ENCODE peak calls at places on chromosomes 2 and 18, in five cellular contexts. M is neural progenitor cell, P is SK-N-SH, X is endothelial cell of umbilical vein, J is endodermal cell. N is an unnamed sample.

GRCh38 chr18:48167901-48168300 is 237.4 kb upstream of the SMAD2 start:
- DNase-seq in M (peak; percentile 21), J (no peak), P (no peak), X (no peak), N (peak; percentile 92)

GRCh38 chr18:40152859-40153258 is 1802.2 kb upstream of the PIK3C3 start:
- DNase-seq in X (no peak), M (no peak), P (no peak), J (no peak), N (no peak)

GRCh38 chr2:2075866-2076265 is 255.2 kb downstream of the MYT1L start:
- DNase-seq in J (no peak), M (no peak), P (no peak), X (no peak), N (no peak)

GRCh38 chr2:175048275-175048674 is 43.1 kb upstream of the CHN1 start:
- DNase-seq in P (no peak), M (no peak), X (no peak), J (no peak), N (no peak)

GRCh38 chr2:17593841-17594482 is 53.5 kb downstream of the VSNL1 start:
- DNase-seq in J (no peak), P (no peak), X (peak; percentile 17), M (no peak), N (no peak)

GRCh38 chr2:36338827-36339145 is 16.8 kb upstream of the CRIM1 start:
- DNase-seq in J (no peak), X (no peak), M (no peak), P (no peak), N (no peak)

GRCh38 chr2:68031546-68032160 is 31.2 kb downstream of the C1D start:
- DNase-seq in X (peak; percentile 79), M (peak; percentile 65), P (peak; percentile 48), J (no peak), N (no peak)

GRCh38 chr2:174981336-174981735 is 23.8 kb downstream of the CHN1 start:
- DNase-seq in M (no peak), P (no peak), X (no peak), J (no peak), N (no peak)

GRCh38 chr2:73071452-73072399 is at the start of gene SFXN5:
- DNase-seq in M (peak; percentile 96), J (peak; percentile 98), X (peak; percentile 94), P (peak; percentile 91), N (peak; percentile 96)

GRCh38 chr18:45231606-45232005 is 383.7 kb upstream of the SLC14A2 start:
- DNase-seq in J (no peak), M (no peak), P (no peak), X (no peak), N (no peak)

GRCh38 chr2:133635115-133635514 is 66.9 kb upstream of the NCKAP5 start:
- DNase-seq in P (no peak), X (no peak), M (no peak), J (no peak), N (no peak)

GRCh38 chr2:168350380-168350779 is 103.0 kb upstream of the STK39 start:
- DNase-seq in X (peak; percentile 33), P (no peak), M (no peak), J (no peak), N (peak; percentile 51)

GRCh38 chr18:61127714-61128485 is 205.3 kb upstream of the CDH20 start:
- DNase-seq in X (no peak), M (no peak), J (peak; percentile 62), P (no peak), N (no peak)

GRCh38 chr18:63240541-63241316 is 78.8 kb downstream of the BCL2 start:
- DNase-seq in P (no peak), M (no peak), J (no peak), X (no peak), N (no peak)

GRCh38 chr2:45119038-45119437 is 109.8 kb upstream of the SIX2 start:
- DNase-seq in P (no peak), X (no peak), M (no peak), J (no peak), N (no peak)

GRCh38 chr2:196809260-196809659 is at the start of gene C2orf66:
- DNase-seq in X (no peak), M (no peak), J (no peak), P (no peak), N (no peak)

GRCh38 chr2:196804381-196804780 is 4.8 kb downstream of the C2orf66 start:
- DNase-seq in P (no peak), M (no peak), X (no peak), J (no peak), N (no peak)

GRCh38 chr2:196808281-196808680 is 874 bp downstream of the C2orf66 start:
- DNase-seq in M (no peak), J (peak; percentile 51), X (peak; percentile 45), P (peak; percentile 7), N (no peak)
- TF ChIP-seq CTCF in M (peak; percentile 23), J (peak; percentile 54), X (no peak), P (no peak), N (no peak)

GRCh38 chr2:13550832-13551231 is 834.1 kb downstream of the TRIB2 start:
- DNase-seq in J (no peak), M (no peak), P (no peak), X (no peak), N (no peak)

GRCh38 chr2:13546131-13546530 is 829.4 kb downstream of the TRIB2 start:
- DNase-seq in X (no peak), P (no peak), J (no peak), M (no peak), N (no peak)

GRCh38 chr2:13545320-13545719 is 828.6 kb downstream of the TRIB2 start:
- DNase-seq in M (no peak), X (no peak), P (no peak), J (no peak), N (no peak)

DNA sequence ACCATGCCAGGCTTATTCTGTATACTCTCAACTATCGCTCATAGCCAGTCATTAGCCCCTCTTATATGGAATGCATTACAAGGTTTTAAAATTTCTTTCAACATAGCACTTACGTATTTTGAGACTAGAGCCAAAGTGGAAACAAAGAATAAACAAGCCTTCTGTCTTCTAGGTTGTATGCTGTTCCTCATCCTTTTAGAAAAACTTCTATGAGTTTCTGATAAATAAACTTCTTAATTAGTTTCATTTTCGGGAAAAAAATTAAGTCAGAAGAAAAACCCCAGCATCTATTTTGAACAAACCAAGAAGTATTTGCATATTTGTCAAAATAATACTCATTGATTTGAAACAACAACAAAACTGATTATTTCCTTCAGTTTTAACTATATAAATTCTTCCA is 833.5 kb downstream of the TRIB2 start:
- DNase-seq in X (no peak), P (no peak), J (no peak), M (no peak), N (no peak)
- H3K27ac ChIP-seq in X (no peak overlapping the region), P (no peak overlapping the region), J (no peak overlapping the region), M (no peak overlapping the region), N (no peak overlapping the region)

DNA sequence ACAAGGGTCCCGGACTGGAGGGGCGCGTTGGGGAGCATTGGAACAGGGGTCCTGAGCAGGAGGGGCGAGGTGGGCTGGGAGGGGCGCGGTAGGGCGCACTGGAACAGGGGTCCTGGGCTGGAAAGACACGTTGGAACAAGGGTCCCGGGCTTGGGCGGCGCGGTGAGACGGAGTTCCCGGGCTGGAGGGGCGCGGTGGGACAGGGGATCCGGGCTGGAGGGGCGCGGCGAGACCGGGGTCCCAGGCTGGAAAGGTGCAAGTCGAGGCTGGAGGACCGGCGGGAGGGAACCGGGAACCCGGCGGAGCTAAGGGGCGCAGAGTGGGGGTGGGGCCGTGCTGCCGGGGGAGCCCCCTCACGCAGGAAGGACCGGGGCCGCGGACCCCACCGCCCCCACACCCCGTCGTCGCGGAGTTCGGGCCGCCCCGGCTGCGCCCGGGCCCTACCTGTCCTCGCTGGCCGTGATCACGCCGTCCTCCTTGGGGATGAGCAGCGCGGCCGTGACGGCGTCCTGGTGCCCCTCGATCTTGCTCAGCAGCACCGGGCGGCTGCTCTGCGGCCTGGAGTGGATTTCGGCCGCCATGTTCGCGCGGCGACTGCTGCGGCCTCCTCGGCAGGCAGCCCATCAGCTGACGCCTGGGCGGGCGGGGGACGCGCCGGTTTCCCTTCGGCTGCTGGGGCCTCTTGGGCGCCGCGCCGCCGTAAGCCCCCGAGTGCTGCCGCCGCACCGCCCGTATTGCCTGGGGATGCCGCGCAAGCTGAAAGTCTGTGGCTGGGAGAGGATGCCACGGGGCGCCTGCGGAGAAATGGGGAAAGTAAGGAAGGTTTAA is at the start of gene WDFY1:
- DNase-seq in P (peak; percentile 98), X (peak; percentile 87), J (peak; percentile 94), M (peak; percentile 95), N (peak; percentile 87)
- H3K9ac ChIP-seq in P (peak within 1 kb of the TSS; percentile 91), X (peak within 1 kb of the TSS; percentile 82), J (peak within 1 kb of the TSS; percentile 76), M (peak within 1 kb of the TSS; percentile 79), N (peak within 1 kb of the TSS; percentile 96)

GRCh38 chr2:65999790-66000189 is 435.1 kb upstream of the MEIS1 start:
- DNase-seq in P (no peak), M (no peak), X (no peak), J (no peak), N (no peak)
- TF ChIP-seq CTCF in P (peak; percentile 22), M (no peak), X (no peak), J (peak; percentile 36), N (no peak)

GRCh38 chr2:20180676-20181648 is 44.0 kb downstream of the SDC1 start:
- DNase-seq in X (no peak), J (no peak), M (no peak), P (no peak), N (no peak)

GRCh38 chr2:20183373-20183772 is 41.6 kb downstream of the SDC1 start:
- DNase-seq in X (no peak), J (no peak), P (no peak), M (no peak), N (no peak)

GRCh38 chr2:20182241-20182931 is 42.5 kb downstream of the SDC1 start:
- DNase-seq in J (no peak), M (no peak), X (no peak), P (no peak), N (no peak)

GRCh38 chr2:20179755-20180594 is 45.0 kb downstream of the SDC1 start:
- DNase-seq in P (peak; percentile 35), J (peak; percentile 86), X (no peak), M (peak; percentile 78), N (peak; percentile 92)

GRCh38 chr2:20181761-20182160 is 43.2 kb downstream of the SDC1 start:
- DNase-seq in J (no peak), X (no peak), P (no peak), M (no peak), N (no peak)
- H3K27ac ChIP-seq in J (no peak overlapping the region), X (no peak overlapping the region), P (no peak overlapping the region), M (no peak overlapping the region), N (no peak overlapping the region)

GRCh38 chr18:26487437-26487836 is 60.9 kb downstream of the KCTD1 start:
- DNase-seq in M (no peak), P (no peak), X (no peak), J (no peak), N (no peak)
- H3K9ac ChIP-seq in M (no peak overlapping the region), P (no peak overlapping the region), X (no peak overlapping the region), J (no peak overlapping the region), N (no peak overlapping the region)